ENCODE peak calls at places on chromosomes 5 and 9, in four cellular contexts. K is H1, B is GM12892, Z is GM12878. R is an unnamed sample.

GRCh38 chr9:16238730-16239129 is 631.7 kb downstream of the BNC2 start:
- DNase-seq in K (no peak), B (no peak), Z (no peak), R (no peak)

GRCh38 chr5:53407373-53407772 is 73.1 kb upstream of the FST start:
- DNase-seq in K (no peak), B (no peak), Z (no peak), R (no peak)

GRCh38 chr5:134133995-134134541 is 19.6 kb downstream of the TCF7 start:
- DNase-seq in K (no peak), B (no peak), Z (no peak), R (no peak)

GRCh38 chr5:141363952-141364660 is at the start of gene PCDHGA5:
- DNase-seq in K (no peak), B (no peak), Z (no peak), R (no peak)

GRCh38 chr9:34125681-34126206 is 754 bp downstream of the DCAF12 start:
- DNase-seq in K (no peak), B (no peak), Z (no peak), R (no peak)

GRCh38 chr9:115636596-115636995 is 517.0 kb upstream of the PAPPA start:
- DNase-seq in K (no peak), B (no peak), Z (no peak), R (no peak)

GRCh38 chr5:3954189-3954588 is 358.6 kb downstream of the IRX1 start:
- DNase-seq in K (no peak), B (no peak), Z (no peak), R (no peak)

GRCh38 chr9:116377179-116377790 is 223.7 kb downstream of the PAPPA start:
- DNase-seq in K (no peak), B (no peak), Z (no peak), R (no peak)

GRCh38 chr9:110443146-110443877 is 105.6 kb upstream of the TXNDC8 start:
- DNase-seq in K (no peak), B (no peak), Z (no peak), R (no peak)

GRCh38 chr9:124411514-124412227 is 3.6 kb downstream of the PSMB7 start:
- DNase-seq in K (no peak), B (no peak), Z (no peak), R (no peak)

GRCh38 chr9:136283291-136284235 is 20.3 kb downstream of the CCDC187 start:
- DNase-seq in K (peak; percentile 43), B (peak; percentile 95), Z (peak; percentile 45), R (peak; percentile 97)

GRCh38 chr5:124980174-124980941 is 233.9 kb upstream of the ZNF608 start:
- DNase-seq in K (peak; percentile 77), B (no peak), Z (peak; percentile 48), R (peak; percentile 22)

GRCh38 chr9:35508069-35508468 is 18.2 kb downstream of the RUSC2 start:
- DNase-seq in K (no peak), B (no peak), Z (no peak), R (no peak)

GRCh38 chr5:167208911-167209310 is 1082.5 kb upstream of the WWC1 start:
- DNase-seq in K (no peak), B (no peak), Z (no peak), R (no peak)

GRCh38 chr5:38462972-38463633 is 93.3 kb downstream of the LIFR start:
- DNase-seq in K (no peak), B (no peak), Z (no peak), R (no peak)

GRCh38 chr9:30932226-30932625 is 1452.2 kb upstream of the ACO1 start:
- DNase-seq in K (no peak), B (no peak), Z (no peak), R (no peak)

GRCh38 chr5:103262422-103262871 is 3.9 kb downstream of the MACIR start:
- DNase-seq in K (no peak), B (no peak), Z (no peak), R (no peak)

GRCh38 chr9:111943200-111943599 is 46.6 kb downstream of the UGCG start:
- DNase-seq in K (no peak), B (no peak), Z (no peak), R (no peak)

GRCh38 chr5:7245401-7245800 is 150.5 kb upstream of the ADCY2 start:
- DNase-seq in K (no peak), B (no peak), Z (no peak), R (no peak)

GRCh38 chr9:10903969-10904368 is 291.2 kb upstream of the PTPRD start:
- DNase-seq in K (no peak), B (no peak), Z (no peak), R (no peak)

GRCh38 chr9:135605238-135605781 is 34.0 kb downstream of the GLT6D1 start:
- DNase-seq in K (no peak), B (no peak), Z (no peak), R (no peak)

GRCh38 chr9:130017035-130017909 is 25.7 kb downstream of the FNBP1 start:
- DNase-seq in K (no peak), B (no peak), Z (no peak), R (no peak)

GRCh38 chr5:88183255-88183654 is 85.4 kb downstream of the TMEM161B start:
- DNase-seq in K (no peak), B (no peak), Z (no peak), R (no peak)

GRCh38 chr9:136857166-136857565 is 5.0 kb downstream of the MAMDC4 start:
- DNase-seq in K (no peak), B (no peak), Z (no peak), R (no peak)

GRCh38 chr5:51582871-51583384 is 199.7 kb downstream of the ISL1 start:
- DNase-seq in K (no peak), B (no peak), Z (no peak), R (no peak)

GRCh38 chr9:89730715-89731114 is 125.9 kb downstream of the GADD45G start:
- DNase-seq in K (no peak), B (no peak), Z (no peak), R (no peak)

GRCh38 chr5:10745133-10745532 is 15.9 kb downstream of the DAP start:
- DNase-seq in K (no peak), B (no peak), Z (no peak), R (no peak)

DNA sequence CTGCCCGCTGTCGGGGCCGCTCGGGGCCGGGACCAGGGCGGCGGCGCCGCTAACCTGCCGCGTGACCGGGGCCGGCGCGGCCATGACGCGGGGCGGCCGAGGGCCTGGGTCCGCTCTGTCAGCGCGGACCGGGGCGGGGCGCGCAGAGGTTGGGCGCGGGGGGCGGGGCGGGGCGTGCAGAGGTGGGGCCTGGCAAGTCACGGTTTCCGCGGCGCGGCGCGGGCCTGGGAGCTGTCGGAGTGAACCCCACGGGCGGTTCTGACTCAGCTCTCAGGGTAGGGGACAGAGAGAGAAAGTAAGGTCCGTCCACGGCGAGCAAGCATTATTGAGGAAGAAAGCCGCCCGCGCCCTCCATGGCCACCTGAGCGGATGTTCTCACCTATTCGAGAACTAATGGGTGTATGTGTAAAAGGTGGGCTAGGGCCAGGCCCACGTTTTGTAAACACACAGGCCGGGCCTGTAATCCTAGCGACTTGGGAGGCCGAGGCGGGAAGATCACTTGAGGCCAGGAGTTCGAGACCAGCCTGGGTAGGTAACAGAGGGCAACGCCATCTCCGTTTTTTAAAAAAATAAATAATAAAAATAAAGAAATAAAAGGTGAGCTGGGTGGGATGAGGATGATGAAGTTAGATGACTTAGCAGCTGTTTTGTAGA is at the start of gene PRXL2C:
- DNase-seq in K (no peak), B (peak; percentile 34), Z (no peak), R (no peak)
- TF ChIP-seq POLR2A in K (no peak), B (no peak), Z (no peak), R (no peak)

GRCh38 chr5:151195622-151196021 is 28.3 kb downstream of the CCDC69 start:
- DNase-seq in K (no peak), B (no peak), Z (no peak), R (no peak)
- TF ChIP-seq TAF1 in K (no peak), B (no peak), Z (no peak), R (no peak)

GRCh38 chr5:150075806-150076205 is 10.5 kb downstream of the CSF1R start:
- DNase-seq in K (no peak), B (no peak), Z (no peak), R (no peak)

GRCh38 chr5:150075233-150075632 is 11.1 kb downstream of the CSF1R start:
- DNase-seq in K (no peak), B (no peak), Z (no peak), R (no peak)

GRCh38 chr5:150070821-150071220 is 15.5 kb downstream of the CSF1R start:
- DNase-seq in K (no peak), B (no peak), Z (no peak), R (no peak)

GRCh38 chr5:150073677-150074076 is 12.7 kb downstream of the CSF1R start:
- DNase-seq in K (no peak), B (no peak), Z (no peak), R (no peak)

DNA sequence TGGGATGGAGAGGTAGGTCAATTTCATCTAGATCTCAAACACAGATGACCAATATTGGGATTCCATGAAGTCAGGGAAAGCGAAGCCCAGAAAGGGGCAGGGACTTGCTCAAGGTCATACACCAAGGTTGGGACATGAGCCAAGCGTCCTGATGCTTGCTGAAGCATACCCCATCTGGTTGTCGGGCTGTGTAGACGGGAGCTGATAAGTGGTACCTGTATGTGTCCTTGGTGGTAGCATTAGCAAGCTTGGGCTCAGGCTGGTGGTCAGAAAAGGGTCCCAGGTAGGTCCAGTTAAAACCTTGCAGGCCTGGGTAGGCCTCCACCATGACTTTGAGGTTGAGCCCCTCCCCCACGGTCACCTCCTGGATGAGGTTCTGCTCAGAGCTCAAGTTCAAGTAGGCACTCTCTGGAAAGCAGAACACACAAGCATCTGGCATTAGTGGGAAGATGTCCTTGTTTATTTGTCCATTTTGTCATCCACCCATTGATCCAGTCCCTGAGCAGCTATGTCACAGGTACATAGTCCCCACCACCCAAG is 13.2 kb downstream of the CSF1R start:
- DNase-seq in K (no peak), B (no peak), Z (no peak), R (no peak)
- TF ChIP-seq POLR2AphosphoS5 in K (no peak), B (no peak), Z (no peak), R (no peak)

GRCh38 chr9:127578627-127578951 is 33.5 kb upstream of the STXBP1 start:
- DNase-seq in K (no peak), B (no peak), Z (no peak), R (no peak)

GRCh38 chr9:127575875-127576778 is 36.0 kb upstream of the STXBP1 start:
- DNase-seq in K (no peak), B (no peak), Z (no peak), R (no peak)

GRCh38 chr9:127580371-127580770 is 31.7 kb upstream of the STXBP1 start:
- DNase-seq in K (no peak), B (no peak), Z (no peak), R (no peak)

GRCh38 chr9:127580879-127581278 is 31.2 kb upstream of the STXBP1 start:
- DNase-seq in K (no peak), B (no peak), Z (no peak), R (no peak)

DNA sequence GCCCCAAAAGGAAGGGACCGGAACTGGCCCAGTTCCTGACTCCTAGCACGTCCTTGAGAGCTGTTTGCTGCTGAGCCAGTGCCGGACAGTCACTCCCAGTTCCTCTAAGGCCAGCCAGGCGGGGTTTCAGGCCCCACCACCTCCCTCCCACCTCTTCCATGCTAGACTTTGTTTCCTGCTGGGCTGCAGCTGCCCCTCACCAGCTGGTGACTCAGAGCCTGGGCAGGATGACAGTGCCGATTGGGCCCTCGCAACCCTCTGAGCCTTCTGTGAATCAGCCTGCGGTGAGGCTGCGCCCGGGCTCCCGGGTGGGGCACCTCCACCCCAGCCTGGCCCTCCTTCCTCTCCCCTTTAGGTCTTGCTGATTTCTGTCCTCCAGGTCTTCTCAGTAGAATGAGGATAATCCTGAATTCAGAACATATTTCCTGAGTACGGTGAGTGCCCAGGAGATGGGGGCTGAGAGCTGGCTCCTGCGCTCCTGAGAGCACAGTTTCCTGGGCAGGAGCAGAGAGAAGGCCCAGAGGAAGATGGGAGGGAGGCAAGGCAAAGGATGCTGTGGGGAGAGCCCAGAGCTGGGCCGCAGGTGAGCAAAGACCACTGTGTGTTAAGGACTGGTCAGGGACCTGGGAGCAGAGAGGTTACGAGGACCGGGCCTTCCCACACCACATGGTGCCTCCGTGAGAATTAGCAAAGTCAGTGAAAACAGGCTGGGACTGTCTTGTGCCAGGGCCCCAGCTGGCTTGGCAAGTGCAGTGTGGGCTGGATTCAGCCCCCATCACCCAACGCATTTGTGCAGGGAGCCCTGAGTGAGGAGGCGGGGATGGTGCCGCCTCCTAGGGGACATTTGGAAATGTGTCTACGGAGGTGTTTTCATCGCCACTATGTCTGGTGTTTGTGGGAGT is 32.9 kb upstream of the STXBP1 start:
- DNase-seq in K (no peak), B (no peak), Z (peak; percentile 32), R (no peak)
- TF ChIP-seq POLR2A in K (no peak), B (no peak), Z (no peak), R (no peak)